ENCODE peak calls at places on chromosomes 7 and 10, in six cellular contexts. O, S, K, T, N and L are unnamed samples.

GRCh38 chr10:36256166-36256565 is 614.1 kb upstream of the FZD8 start:
- DNase-seq in S (no peak), T (no peak), O (no peak), K (no peak), N (no peak), L (no peak)

GRCh38 chr7:157985636-157986035 is 602.0 kb downstream of the PTPRN2 start:
- DNase-seq in O (no peak), S (no peak), T (no peak), N (no peak), K (no peak), L (no peak)

GRCh38 chr7:147411011-147411614 is 1179.5 kb upstream of the C7orf33 start:
- DNase-seq in T (no peak), O (no peak), S (no peak), N (no peak), K (no peak), L (no peak)

GRCh38 chr7:55187701-55188491 is 169.1 kb downstream of the EGFR start:
- DNase-seq in N (peak; percentile 46), O (no peak), K (no peak), S (peak; percentile 72), T (no peak), L (no peak)

GRCh38 chr7:100132697-100133137 is 6.0 kb downstream of the MBLAC1 start:
- DNase-seq in T (peak; percentile 68), K (peak; percentile 83), O (peak; percentile 51), S (peak; percentile 75), N (no peak), L (peak; percentile 70)

GRCh38 chr10:103820101-103821062 is 35.0 kb downstream of the SH3PXD2A start:
- DNase-seq in N (peak; percentile 87), K (no peak), O (peak; percentile 48), S (peak; percentile 60), T (no peak), L (no peak)

GRCh38 chr10:133359554-133359971 is 1.7 kb upstream of the FUOM start:
- DNase-seq in N (no peak), K (no peak), S (peak; percentile 87), T (peak; percentile 84), O (no peak), L (no peak)

GRCh38 chr7:157900011-157900410 is 563.2 kb downstream of the DNAJB6 start:
- DNase-seq in T (no peak), K (no peak), S (no peak), N (no peak), O (no peak), L (no peak)

GRCh38 chr10:29723704-29724103 is 88.9 kb upstream of the SVIL start:
- DNase-seq in K (no peak), T (no peak), N (no peak), S (no peak), O (no peak), L (no peak)

GRCh38 chr7:45021604-45022296 is 21.7 kb downstream of the CCM2 start:
- DNase-seq in K (peak; percentile 83), S (no peak), N (no peak), T (no peak), O (no peak), L (no peak)

GRCh38 chr10:102004376-102004775 is 51.6 kb downstream of the ARMH3 start:
- DNase-seq in K (peak; percentile 39), S (no peak), T (no peak), O (no peak), N (no peak), L (no peak)

GRCh38 chr7:65225422-65226006 is 148.1 kb upstream of the ZNF92 start:
- DNase-seq in S (no peak), K (no peak), T (no peak), O (no peak), N (no peak), L (no peak)

GRCh38 chr10:119694608-119695007 is 31.2 kb upstream of the INPP5F start:
- DNase-seq in T (no peak), K (no peak), O (no peak), N (no peak), S (no peak), L (no peak)

GRCh38 chr7:55255501-55256445 is 109.4 kb upstream of the LANCL2 start:
- DNase-seq in T (peak; percentile 87), N (peak; percentile 85), O (peak; percentile 81), K (peak; percentile 78), S (peak; percentile 90), L (peak; percentile 76)

GRCh38 chr7:22438994-22439393 is 61.0 kb downstream of the STEAP1B start:
- DNase-seq in O (no peak), N (no peak), K (no peak), T (no peak), S (no peak), L (no peak)

GRCh38 chr7:100563809-100564400 is 9.8 kb downstream of the SAP25 start:
- DNase-seq in O (peak; percentile 85), S (peak; percentile 84), T (peak; percentile 85), K (peak; percentile 89), N (peak; percentile 83), L (peak; percentile 92)

GRCh38 chr10:99085358-99085757 is 150.3 kb downstream of the HPSE2 start:
- DNase-seq in K (no peak), O (no peak), T (no peak), N (no peak), S (no peak), L (no peak)

GRCh38 chr10:68871105-68871711 is 29.9 kb upstream of the DDX50 start:
- DNase-seq in S (peak; percentile 61), N (no peak), O (no peak), T (no peak), K (no peak), L (no peak)

GRCh38 chr7:19665399-19666008 is 43.3 kb downstream of the POLR1F start:
- DNase-seq in T (no peak), K (peak; percentile 63), O (no peak), S (no peak), N (no peak), L (no peak)

GRCh38 chr7:28748934-28749584 is 209.1 kb downstream of the TRIL start:
- DNase-seq in K (peak; percentile 77), O (no peak), S (no peak), T (no peak), N (no peak), L (no peak)

GRCh38 chr10:86899670-86900276 is 57.6 kb downstream of the MMRN2 start:
- DNase-seq in T (peak; percentile 66), O (peak; percentile 66), K (peak; percentile 72), N (no peak), S (no peak), L (peak; percentile 76)

GRCh38 chr10:130109796-130110235 is 814 bp downstream of the C10orf143 start:
- DNase-seq in K (peak; percentile 88), O (peak; percentile 77), N (peak; percentile 23), T (peak; percentile 71), S (peak; percentile 58), L (peak; percentile 74)

GRCh38 chr10:119713744-119714483 is 11.9 kb upstream of the INPP5F start:
- DNase-seq in N (no peak), S (no peak), T (no peak), K (no peak), O (no peak), L (no peak)

GRCh38 chr7:94472608-94473007 is 37.0 kb upstream of the CASD1 start:
- DNase-seq in T (no peak), S (no peak), K (no peak), O (no peak), N (no peak), L (no peak)

GRCh38 chr7:73851410-73852338 is 9.3 kb upstream of the TMEM270 start:
- DNase-seq in N (no peak), S (no peak), K (peak; percentile 91), O (no peak), T (no peak), L (no peak)

GRCh38 chr10:107971411-107971810 is 806.9 kb upstream of the SORCS1 start:
- DNase-seq in O (no peak), K (no peak), S (no peak), N (no peak), T (no peak), L (no peak)

GRCh38 chr7:5284304-5285281 is 1.9 kb downstream of the SLC29A4 start:
- DNase-seq in K (peak; percentile 77), N (peak; percentile 50), T (peak; percentile 66), O (peak; percentile 33), S (no peak), L (no peak)

GRCh38 chr10:26790596-26790995 is 70.2 kb downstream of the ABI1 start:
- DNase-seq in N (no peak), T (no peak), K (no peak), S (no peak), O (no peak), L (no peak)

GRCh38 chr7:144390481-144390880 is 13.0 kb downstream of the NOBOX start:
- DNase-seq in S (no peak), O (no peak), N (no peak), T (no peak), K (no peak), L (no peak)

GRCh38 chr7:78179211-78179610 is 380.6 kb downstream of the PHTF2 start:
- DNase-seq in S (no peak), T (no peak), K (no peak), N (no peak), O (no peak), L (no peak)

GRCh38 chr7:104442461-104442860 is 114.1 kb downstream of the LHFPL3 start:
- DNase-seq in T (no peak), K (no peak), S (no peak), O (no peak), N (no peak), L (no peak)

GRCh38 chr7:117830422-117830954 is 42.8 kb downstream of the CTTNBP2 start:
- DNase-seq in T (no peak), K (no peak), S (no peak), O (no peak), N (no peak), L (no peak)

GRCh38 chr10:33152750-33153149 is 181.7 kb downstream of the NRP1 start:
- DNase-seq in K (no peak), T (no peak), N (no peak), S (no peak), O (no peak), L (no peak)

GRCh38 chr10:35210961-35211360 is 84.3 kb downstream of the CREM start:
- DNase-seq in S (no peak), O (no peak), N (no peak), K (no peak), T (no peak), L (no peak)
- H3K4me3 ChIP-seq in S (no peak overlapping the region), O (no peak overlapping the region), N (no peak overlapping the region), K (no peak overlapping the region), T (no peak overlapping the region), L (no peak overlapping the region)

GRCh38 chr10:88980247-88980646 is 10.4 kb upstream of the FAS start:
- DNase-seq in K (no peak), S (no peak), N (no peak), O (no peak), T (no peak), L (no peak)
- H3K4me3 ChIP-seq in K (no peak overlapping the region), S (no peak overlapping the region), N (no peak overlapping the region), O (no peak overlapping the region), T (no peak overlapping the region), L (no peak overlapping the region)

GRCh38 chr7:1668932-1669485 is 1.1 kb upstream of the ELFN1 start:
- DNase-seq in N (no peak), O (no peak), K (peak; percentile 44), T (no peak), S (peak; percentile 29), L (no peak)
- H3K4me3 ChIP-seq in N (no peak overlapping the region), O (no peak overlapping the region), K (no peak overlapping the region), T (no peak overlapping the region), S (no peak overlapping the region), L (no peak overlapping the region)

GRCh38 chr7:102288285-102288930 is 1.7 kb downstream of the SH2B2 start:
- DNase-seq in O (no peak), T (no peak), K (peak; percentile 62), N (no peak), S (no peak), L (no peak)
- H3K4me3 ChIP-seq in O (no peak overlapping the region), T (no peak overlapping the region), K (peak overlapping the region; percentile 62), N (no peak overlapping the region), S (no peak overlapping the region), L (no peak overlapping the region)

GRCh38 chr7:127347567-127348246 is 44.8 kb downstream of the ZNF800 start:
- DNase-seq in K (peak; percentile 81), T (peak; percentile 78), S (peak; percentile 84), N (peak; percentile 70), O (peak; percentile 50), L (peak; percentile 67)
- H3K4me3 ChIP-seq in K (peak overlapping the region; percentile 30), T (no peak overlapping the region), S (peak overlapping the region; percentile 57), N (peak overlapping the region; percentile 7), O (peak overlapping the region; percentile 25), L (no peak overlapping the region)